ENCODE peak calls at places on chromosomes 3 and 15, in six cellular contexts. Z is heart right ventricle, T is RWPE2, J is NT2/D1, D is H7, F is stomach. X is an unnamed sample.

GRCh38 chr15:90099072-90099867 is 3.0 kb downstream of the IDH2 start:
- DNase-seq in F (no peak), D (peak; percentile 29), Z (no peak), T (no peak), J (no peak), X (no peak)

GRCh38 chr3:119329551-119329950 is 35.4 kb downstream of the ARHGAP31 start:
- DNase-seq in T (no peak), Z (no peak), F (no peak), D (no peak), J (no peak), X (no peak)

GRCh38 chr3:54087581-54088410 is 34.6 kb upstream of the CACNA2D3 start:
- DNase-seq in J (no peak), D (peak; percentile 78), F (no peak), T (no peak), Z (peak; percentile 20), X (no peak)

GRCh38 chr3:38493019-38493418 is 3.1 kb upstream of the EXOG start:
- DNase-seq in J (no peak), D (no peak), Z (no peak), T (no peak), F (no peak), X (no peak)

GRCh38 chr3:192566706-192567290 is 160.5 kb downstream of the FGF12 start:
- DNase-seq in Z (peak; percentile 38), F (peak; percentile 84), T (no peak), J (peak; percentile 62), D (peak; percentile 51), X (peak; percentile 68)

GRCh38 chr3:38454884-38455638 is 1.4 kb downstream of the ACVR2B start:
- DNase-seq in F (peak; percentile 87), T (peak; percentile 80), J (peak; percentile 72), D (peak; percentile 95), Z (peak; percentile 83), X (peak; percentile 89)

GRCh38 chr3:56297281-56297680 is 171.0 kb downstream of the ERC2 start:
- DNase-seq in F (no peak), Z (no peak), J (no peak), T (no peak), D (no peak), X (no peak)

GRCh38 chr3:106130384-106131084 is 261.7 kb upstream of the CBLB start:
- DNase-seq in T (no peak), Z (no peak), D (peak; percentile 22), J (no peak), F (no peak), X (no peak)

GRCh38 chr15:68783226-68784054 is 37.3 kb downstream of the ANP32A start:
- DNase-seq in J (no peak), T (peak; percentile 45), F (peak; percentile 77), Z (peak; percentile 41), D (peak; percentile 89), X (peak; percentile 69)

GRCh38 chr15:75208501-75209288 is 7.0 kb downstream of the C15orf39 start:
- DNase-seq in J (no peak), T (peak; percentile 75), Z (peak; percentile 55), D (no peak), F (no peak), X (peak; percentile 67)

GRCh38 chr15:95296626-95297025 is 1033.9 kb upstream of the NR2F2 start:
- DNase-seq in J (no peak), T (no peak), D (no peak), F (no peak), Z (no peak), X (no peak)

GRCh38 chr3:27556854-27557253 is 72.7 kb upstream of the SLC4A7 start:
- DNase-seq in F (no peak), D (no peak), J (no peak), Z (no peak), T (no peak), X (no peak)

GRCh38 chr3:156396851-156397250 is 158.1 kb downstream of the SSR3 start:
- DNase-seq in J (no peak), F (no peak), T (no peak), Z (no peak), D (no peak), X (no peak)

GRCh38 chr3:160006282-160007163 is 17.9 kb downstream of the IL12A start:
- DNase-seq in T (no peak), J (no peak), Z (no peak), F (peak; percentile 47), D (peak; percentile 68), X (peak; percentile 58)

GRCh38 chr3:31572605-31573459 is 40.1 kb downstream of the STT3B start:
- DNase-seq in D (no peak), T (no peak), F (no peak), J (no peak), Z (no peak), X (no peak)

GRCh38 chr3:86865506-86865905 is 125.4 kb downstream of the VGLL3 start:
- DNase-seq in Z (no peak), F (no peak), J (no peak), D (no peak), T (no peak), X (no peak)

GRCh38 chr3:59108091-59108815 is 58.4 kb upstream of the CFAP20DC start:
- DNase-seq in F (no peak), Z (no peak), T (no peak), J (no peak), D (no peak), X (no peak)

GRCh38 chr15:81645470-81645869 is 271.5 kb upstream of the TMC3 start:
- DNase-seq in Z (no peak), D (no peak), F (no peak), J (no peak), T (no peak), X (no peak)

GRCh38 chr15:79978694-79979519 is 7.9 kb upstream of the BCL2A1 start:
- DNase-seq in Z (no peak), T (no peak), D (no peak), J (no peak), F (no peak), X (no peak)

GRCh38 chr15:76993114-76993715 is 1.7 kb upstream of the PSTPIP1 start:
- DNase-seq in D (peak; percentile 13), J (no peak), Z (no peak), T (peak; percentile 44), F (no peak), X (peak; percentile 44)

GRCh38 chr3:57464801-57465200 is 79.3 kb downstream of the DNAH12 start:
- DNase-seq in Z (no peak), F (no peak), T (no peak), D (no peak), J (no peak), X (no peak)

GRCh38 chr3:161474691-161475090 is 21.9 kb upstream of the OTOL1 start:
- DNase-seq in J (no peak), Z (no peak), T (no peak), F (no peak), D (no peak), X (no peak)

GRCh38 chr3:162217603-162218002 is 721.0 kb downstream of the OTOL1 start:
- DNase-seq in D (no peak), J (no peak), Z (no peak), T (no peak), F (no peak), X (no peak)

GRCh38 chr3:13656584-13657301 is 107.8 kb downstream of the FBLN2 start:
- DNase-seq in D (no peak), F (no peak), Z (no peak), T (no peak), J (no peak), X (no peak)

GRCh38 chr3:13653631-13654279 is 104.8 kb downstream of the FBLN2 start:
- DNase-seq in D (no peak), T (no peak), J (no peak), Z (no peak), F (no peak), X (no peak)

GRCh38 chr3:13652728-13653127 is 103.8 kb downstream of the FBLN2 start:
- DNase-seq in Z (no peak), F (no peak), T (no peak), J (no peak), D (no peak), X (no peak)

GRCh38 chr3:13655074-13655913 is 106.4 kb downstream of the FBLN2 start:
- DNase-seq in F (peak; percentile 50), Z (peak; percentile 52), T (no peak), D (peak; percentile 98), J (peak; percentile 57), X (no peak)

GRCh38 chr3:13654330-13655073 is 105.6 kb downstream of the FBLN2 start:
- DNase-seq in T (no peak), Z (no peak), J (no peak), D (peak; percentile 89), F (no peak), X (no peak)
- H3K4me3 ChIP-seq in T (no peak overlapping the region), Z (peak overlapping the region; percentile 42), J (peak overlapping the region; percentile 24), D (no peak overlapping the region), F (peak overlapping the region; percentile 29), X (no peak overlapping the region)

GRCh38 chr15:96412045-96412918 is 81.8 kb downstream of the NR2F2 start:
- DNase-seq in D (no peak), J (no peak), F (no peak), T (no peak), Z (no peak), X (no peak)

GRCh38 chr15:96410175-96411055 is 79.9 kb downstream of the NR2F2 start:
- DNase-seq in F (no peak), D (peak; percentile 47), Z (no peak), J (no peak), T (no peak), X (no peak)

GRCh38 chr15:96412919-96413231 is 82.4 kb downstream of the NR2F2 start:
- DNase-seq in T (no peak), F (no peak), J (no peak), Z (no peak), D (no peak), X (no peak)

GRCh38 chr15:96409231-96410138 is 79.0 kb downstream of the NR2F2 start:
- DNase-seq in F (no peak), D (peak; percentile 81), T (peak; percentile 68), J (no peak), Z (no peak), X (no peak)

GRCh38 chr15:96411056-96412031 is 80.8 kb downstream of the NR2F2 start:
- DNase-seq in Z (no peak), T (no peak), F (no peak), J (no peak), D (no peak), X (no peak)
- H3K27me3 ChIP-seq in Z (peaks cover 99% of the 10 kb centered on the region), T (peaks cover 100% of the 10 kb centered on the region), F (no peaks in the 10 kb centered on the region), J (peaks cover 100% of the 10 kb centered on the region), D (peaks cover 100% of the 10 kb centered on the region), X (peaks cover 14% of the 10 kb centered on the region)

GRCh38 chr3:172692751-172693310 is 18.0 kb downstream of the NCEH1 start:
- DNase-seq in T (no peak), D (no peak), J (no peak), F (no peak), Z (no peak), X (no peak)
- H3K4me3 ChIP-seq in T (no peak overlapping the region), D (no peak overlapping the region), J (no peak overlapping the region), F (no peak overlapping the region), Z (no peak overlapping the region), X (no peak overlapping the region)

GRCh38 chr3:73559730-73560129 is 65.0 kb downstream of the PDZRN3 start:
- DNase-seq in F (no peak), J (no peak), D (no peak), T (no peak), Z (no peak), X (no peak)

GRCh38 chr3:73558399-73559075 is 66.2 kb downstream of the PDZRN3 start:
- DNase-seq in F (no peak), D (peak; percentile 33), T (no peak), Z (no peak), J (no peak), X (no peak)

GRCh38 chr3:73563896-73564582 is 60.7 kb downstream of the PDZRN3 start:
- DNase-seq in D (no peak), F (no peak), J (no peak), T (no peak), Z (no peak), X (no peak)

GRCh38 chr3:73556520-73557371 is 68.0 kb downstream of the PDZRN3 start:
- DNase-seq in D (peak; percentile 17), F (no peak), J (no peak), T (no peak), Z (no peak), X (no peak)

GRCh38 chr3:73561494-73561893 is 63.2 kb downstream of the PDZRN3 start:
- DNase-seq in D (no peak), Z (no peak), J (no peak), T (no peak), F (no peak), X (no peak)
- H3K27me3 ChIP-seq in D (peaks cover 15% of the 10 kb centered on the region), Z (no peaks in the 10 kb centered on the region), J (no peaks in the 10 kb centered on the region), T (no peaks in the 10 kb centered on the region), F (no peaks in the 10 kb centered on the region), X (no peaks in the 10 kb centered on the region)

X was measured in right lobe of liver.